ENCODE peak calls at places on chromosomes 2 and 18, in eight cellular contexts. One of them, this sample, is unnamed. For H3K4me1 and H3K36me3, the result is how much of the 10 kb centered on the place peaks cover.

GRCh38 chr18:62614499-62614898 is 91.7 kb downstream of the ZCCHC2 start:
- DNase-seq in spleen: no peak
- DNase-seq in mammary epithelial cell: no peak
- DNase-seq in aorta: no peak
- DNase-seq in CD4-positive, CD25-positive, alpha-beta regulatory T cell: no peak
- DNase-seq in K562: no peak
- DNase-seq in tibial nerve: no peak
- DNase-seq in breast epithelium: no peak
- DNase-seq in this sample: no peak

GRCh38 chr2:74201596-74201995 is 3.2 kb downstream of the MTHFD2 start:
- DNase-seq in spleen: no peak
- DNase-seq in mammary epithelial cell: no peak
- DNase-seq in aorta: no peak
- DNase-seq in CD4-positive, CD25-positive, alpha-beta regulatory T cell: no peak
- DNase-seq in K562: no peak
- DNase-seq in tibial nerve: no peak
- DNase-seq in breast epithelium: no peak
- DNase-seq in this sample: no peak

GRCh38 chr2:236286866-236287545 is 22.8 kb upstream of the ASB18 start:
- DNase-seq in spleen: no peak
- DNase-seq in mammary epithelial cell: peak
- DNase-seq in aorta: no peak
- DNase-seq in CD4-positive, CD25-positive, alpha-beta regulatory T cell: no peak
- DNase-seq in K562: peak
- DNase-seq in tibial nerve: no peak
- DNase-seq in breast epithelium: no peak
- DNase-seq in this sample: peak

GRCh38 chr2:201777043-201777442 is 3.7 kb downstream of the ALS2 start:
- DNase-seq in spleen: no peak
- DNase-seq in mammary epithelial cell: no peak
- DNase-seq in aorta: no peak
- DNase-seq in CD4-positive, CD25-positive, alpha-beta regulatory T cell: no peak
- DNase-seq in K562: no peak
- DNase-seq in tibial nerve: no peak
- DNase-seq in breast epithelium: no peak
- DNase-seq in this sample: no peak

GRCh38 chr2:224293976-224294375 is 107.9 kb downstream of the FAM124B start:
- DNase-seq in spleen: no peak
- DNase-seq in mammary epithelial cell: no peak
- DNase-seq in aorta: no peak
- DNase-seq in CD4-positive, CD25-positive, alpha-beta regulatory T cell: no peak
- DNase-seq in K562: no peak
- DNase-seq in tibial nerve: no peak
- DNase-seq in breast epithelium: no peak
- DNase-seq in this sample: no peak

GRCh38 chr2:20880221-20880771 is 57.4 kb upstream of the LDAH start:
- DNase-seq in spleen: no peak
- DNase-seq in mammary epithelial cell: no peak
- DNase-seq in aorta: no peak
- DNase-seq in CD4-positive, CD25-positive, alpha-beta regulatory T cell: no peak
- DNase-seq in K562: no peak
- DNase-seq in tibial nerve: no peak
- DNase-seq in breast epithelium: no peak
- DNase-seq in this sample: no peak

GRCh38 chr18:62420513-62421209 is 95.6 kb downstream of the TNFRSF11A start:
- DNase-seq in spleen: no peak
- DNase-seq in mammary epithelial cell: peak
- DNase-seq in aorta: no peak
- DNase-seq in CD4-positive, CD25-positive, alpha-beta regulatory T cell: peak
- DNase-seq in K562: peak
- DNase-seq in tibial nerve: no peak
- DNase-seq in breast epithelium: peak
- DNase-seq in this sample: no peak

GRCh38 chr2:204655101-204655500 is 109.8 kb downstream of the PARD3B start:
- DNase-seq in spleen: no peak
- DNase-seq in mammary epithelial cell: peak
- DNase-seq in aorta: no peak
- DNase-seq in CD4-positive, CD25-positive, alpha-beta regulatory T cell: no peak
- DNase-seq in K562: no peak
- DNase-seq in tibial nerve: no peak
- DNase-seq in breast epithelium: no peak
- DNase-seq in this sample: no peak

GRCh38 chr2:222802502-222803196 is 58.2 kb upstream of the ACSL3 start:
- DNase-seq in spleen: no peak
- DNase-seq in mammary epithelial cell: no peak
- DNase-seq in aorta: no peak
- DNase-seq in CD4-positive, CD25-positive, alpha-beta regulatory T cell: no peak
- DNase-seq in K562: no peak
- DNase-seq in tibial nerve: no peak
- DNase-seq in breast epithelium: no peak
- DNase-seq in this sample: no peak

GRCh38 chr18:36809590-36810381 is 19.0 kb downstream of the TPGS2 start:
- DNase-seq in spleen: no peak
- DNase-seq in mammary epithelial cell: peak
- DNase-seq in aorta: no peak
- DNase-seq in CD4-positive, CD25-positive, alpha-beta regulatory T cell: peak
- DNase-seq in K562: peak
- DNase-seq in tibial nerve: no peak
- DNase-seq in breast epithelium: peak
- DNase-seq in this sample: no peak

GRCh38 chr2:10005461-10005860 is 37.9 kb upstream of the KLF11 start:
- DNase-seq in spleen: peak
- DNase-seq in mammary epithelial cell: no peak
- DNase-seq in aorta: no peak
- DNase-seq in CD4-positive, CD25-positive, alpha-beta regulatory T cell: no peak
- DNase-seq in K562: no peak
- DNase-seq in tibial nerve: no peak
- DNase-seq in breast epithelium: no peak
- DNase-seq in this sample: no peak

GRCh38 chr2:79938648-79939047 is 365.9 kb downstream of the LRRTM1 start:
- DNase-seq in spleen: no peak
- DNase-seq in mammary epithelial cell: no peak
- DNase-seq in aorta: no peak
- DNase-seq in CD4-positive, CD25-positive, alpha-beta regulatory T cell: no peak
- DNase-seq in K562: no peak
- DNase-seq in tibial nerve: no peak
- DNase-seq in breast epithelium: no peak
- DNase-seq in this sample: no peak

GRCh38 chr2:79935771-79936657 is 368.5 kb downstream of the LRRTM1 start:
- DNase-seq in spleen: no peak
- DNase-seq in mammary epithelial cell: peak
- DNase-seq in aorta: no peak
- DNase-seq in CD4-positive, CD25-positive, alpha-beta regulatory T cell: no peak
- DNase-seq in K562: peak
- DNase-seq in tibial nerve: no peak
- DNase-seq in breast epithelium: no peak
- DNase-seq in this sample: no peak

GRCh38 chr2:79935046-79935729 is 369.4 kb downstream of the LRRTM1 start:
- DNase-seq in spleen: no peak
- DNase-seq in mammary epithelial cell: no peak
- DNase-seq in aorta: no peak
- DNase-seq in CD4-positive, CD25-positive, alpha-beta regulatory T cell: no peak
- DNase-seq in K562: no peak
- DNase-seq in tibial nerve: no peak
- DNase-seq in breast epithelium: no peak
- DNase-seq in this sample: no peak

GRCh38 chr2:79940366-79940765 is 364.2 kb downstream of the LRRTM1 start:
- DNase-seq in spleen: no peak
- DNase-seq in mammary epithelial cell: no peak
- DNase-seq in aorta: no peak
- DNase-seq in CD4-positive, CD25-positive, alpha-beta regulatory T cell: no peak
- DNase-seq in K562: no peak
- DNase-seq in tibial nerve: no peak
- DNase-seq in breast epithelium: no peak
- DNase-seq in this sample: no peak

GRCh38 chr2:79936715-79937114 is 367.8 kb downstream of the LRRTM1 start:
- DNase-seq in spleen: no peak
- DNase-seq in mammary epithelial cell: no peak
- DNase-seq in aorta: no peak
- DNase-seq in CD4-positive, CD25-positive, alpha-beta regulatory T cell: no peak
- DNase-seq in K562: no peak
- DNase-seq in tibial nerve: no peak
- DNase-seq in breast epithelium: no peak
- DNase-seq in this sample: no peak
- H3K4me1 ChIP-seq in spleen: under half
- H3K4me1 ChIP-seq in mammary epithelial cell: under half
- H3K4me1 ChIP-seq in aorta: under half
- H3K4me1 ChIP-seq in CD4-positive, CD25-positive, alpha-beta regulatory T cell: under half
- H3K4me1 ChIP-seq in K562: under half
- H3K4me1 ChIP-seq in tibial nerve: under half
- H3K4me1 ChIP-seq in breast epithelium: under half
- H3K4me1 ChIP-seq in this sample: under half

DNA sequence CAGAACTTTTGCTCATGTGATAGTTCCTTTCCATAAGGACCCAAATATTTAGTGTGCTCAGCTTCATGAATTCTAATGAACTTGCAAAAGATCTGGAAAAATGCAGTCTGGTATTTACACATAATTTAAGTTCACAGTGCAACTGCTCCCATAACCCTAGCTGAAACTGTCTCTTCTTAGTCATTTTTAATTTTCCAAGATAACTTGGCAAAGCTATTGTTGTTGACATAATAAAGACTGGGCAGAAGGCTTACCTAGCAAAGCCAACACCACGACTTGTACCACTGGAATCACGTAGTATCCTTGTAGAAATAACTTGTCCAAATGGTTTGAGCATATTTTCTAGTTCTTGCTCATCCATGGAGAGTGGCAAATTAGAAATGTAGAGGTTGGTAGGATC is 103.0 kb upstream of the ITGB6 start:
- DNase-seq in spleen: no peak
- DNase-seq in mammary epithelial cell: no peak
- DNase-seq in aorta: no peak
- DNase-seq in CD4-positive, CD25-positive, alpha-beta regulatory T cell: no peak
- DNase-seq in K562: no peak
- DNase-seq in tibial nerve: no peak
- DNase-seq in breast epithelium: no peak
- DNase-seq in this sample: no peak
- H3K36me3 ChIP-seq in spleen: under half
- H3K36me3 ChIP-seq in mammary epithelial cell: under half
- H3K36me3 ChIP-seq in aorta: under half
- H3K36me3 ChIP-seq in CD4-positive, CD25-positive, alpha-beta regulatory T cell: under half
- H3K36me3 ChIP-seq in K562: under half
- H3K36me3 ChIP-seq in tibial nerve: under half
- H3K36me3 ChIP-seq in breast epithelium: under half
- H3K36me3 ChIP-seq in this sample: under half

GRCh38 chr2:173989886-173990744 is 24.9 kb upstream of the SP3 start:
- DNase-seq in spleen: no peak
- DNase-seq in mammary epithelial cell: no peak
- DNase-seq in aorta: no peak
- DNase-seq in CD4-positive, CD25-positive, alpha-beta regulatory T cell: no peak
- DNase-seq in K562: peak
- DNase-seq in tibial nerve: no peak
- DNase-seq in breast epithelium: no peak
- DNase-seq in this sample: no peak

GRCh38 chr2:173990970-173991819 is 26.0 kb upstream of the SP3 start:
- DNase-seq in spleen: no peak
- DNase-seq in mammary epithelial cell: peak
- DNase-seq in aorta: peak
- DNase-seq in CD4-positive, CD25-positive, alpha-beta regulatory T cell: no peak
- DNase-seq in K562: no peak
- DNase-seq in tibial nerve: peak
- DNase-seq in breast epithelium: peak
- DNase-seq in this sample: peak

GRCh38 chr2:173989160-173989885 is 24.1 kb upstream of the SP3 start:
- DNase-seq in spleen: no peak
- DNase-seq in mammary epithelial cell: no peak
- DNase-seq in aorta: no peak
- DNase-seq in CD4-positive, CD25-positive, alpha-beta regulatory T cell: no peak
- DNase-seq in K562: no peak
- DNase-seq in tibial nerve: no peak
- DNase-seq in breast epithelium: no peak
- DNase-seq in this sample: no peak

GRCh38 chr2:173996766-173997165 is 31.6 kb upstream of the SP3 start:
- DNase-seq in spleen: no peak
- DNase-seq in mammary epithelial cell: no peak
- DNase-seq in aorta: no peak
- DNase-seq in CD4-positive, CD25-positive, alpha-beta regulatory T cell: no peak
- DNase-seq in K562: no peak
- DNase-seq in tibial nerve: no peak
- DNase-seq in breast epithelium: no peak
- DNase-seq in this sample: no peak

DNA sequence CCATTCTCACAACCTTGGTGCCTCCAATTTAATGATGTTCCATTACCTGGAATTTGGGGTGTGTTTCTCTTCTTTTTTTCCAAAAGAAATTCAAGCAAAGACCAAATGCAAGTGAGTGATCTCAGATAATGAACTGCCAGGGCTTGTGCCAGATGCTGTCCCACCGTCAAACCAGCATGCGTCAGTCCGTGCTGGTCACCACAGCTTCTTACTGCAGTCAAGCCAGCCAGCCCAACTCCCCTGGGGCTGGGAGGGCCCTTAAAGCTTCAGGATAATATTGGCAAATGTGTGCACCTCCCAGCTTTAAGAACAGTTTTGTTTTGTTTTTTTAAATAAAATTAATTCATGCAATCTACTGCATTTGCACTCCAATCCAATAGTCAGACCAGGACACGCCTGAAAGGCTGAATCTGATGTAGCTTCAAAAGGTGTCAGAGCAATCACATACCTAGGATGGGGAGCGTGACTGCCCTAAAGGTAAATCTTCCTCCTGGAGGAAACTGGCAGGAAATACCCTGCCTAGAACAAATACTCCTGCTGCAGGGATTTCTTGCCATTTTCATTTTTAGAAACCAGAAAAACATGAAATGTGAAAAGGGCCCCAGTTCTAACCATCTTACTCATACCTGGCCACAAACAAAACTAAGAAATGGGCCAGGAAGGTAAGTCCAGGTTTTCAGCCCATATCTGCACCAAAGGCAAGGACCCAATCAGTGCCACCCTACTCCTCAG is 26.9 kb upstream of the SP3 start:
- DNase-seq in spleen: no peak
- DNase-seq in mammary epithelial cell: peak
- DNase-seq in aorta: peak
- DNase-seq in CD4-positive, CD25-positive, alpha-beta regulatory T cell: no peak
- DNase-seq in K562: no peak
- DNase-seq in tibial nerve: peak
- DNase-seq in breast epithelium: no peak
- DNase-seq in this sample: peak
- H3K4me3 ChIP-seq in spleen: no peak
- H3K4me3 ChIP-seq in mammary epithelial cell: no peak
- H3K4me3 ChIP-seq in aorta: no peak
- H3K4me3 ChIP-seq in CD4-positive, CD25-positive, alpha-beta regulatory T cell: no peak
- H3K4me3 ChIP-seq in K562: no peak
- H3K4me3 ChIP-seq in tibial nerve: no peak
- H3K4me3 ChIP-seq in breast epithelium: no peak
- H3K4me3 ChIP-seq in this sample: no peak

DNA sequence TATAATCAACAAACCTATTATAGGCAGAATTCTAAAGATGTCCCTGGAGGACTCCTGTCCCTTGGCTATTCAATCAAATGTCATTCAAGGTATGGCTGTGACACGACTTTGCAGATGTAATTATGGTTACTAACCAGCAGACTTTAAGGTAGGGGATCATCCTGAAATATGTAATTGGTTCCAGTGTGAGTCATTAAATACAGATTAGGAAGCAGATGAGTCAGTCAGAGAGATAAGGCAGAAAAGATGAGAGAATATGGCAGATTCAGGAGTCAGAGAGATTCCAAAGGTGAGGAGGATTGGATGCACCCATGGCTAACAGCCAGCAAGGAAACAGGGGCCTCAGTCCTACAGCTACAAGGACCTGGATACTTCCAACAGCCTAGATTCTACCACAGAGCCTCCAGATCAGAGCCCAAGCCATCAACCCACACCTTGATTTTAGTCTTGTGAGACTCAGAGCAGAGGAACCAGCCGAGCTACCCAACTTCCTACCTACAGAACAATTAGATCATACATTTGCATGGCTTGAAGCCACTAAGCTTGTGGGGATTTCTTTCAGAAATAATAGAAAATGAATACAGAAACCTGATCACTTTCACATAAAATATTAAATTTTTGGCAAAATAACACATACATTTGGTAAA is 11.2 kb upstream of the PROM2 start:
- DNase-seq in spleen: no peak
- DNase-seq in mammary epithelial cell: peak
- DNase-seq in aorta: no peak
- DNase-seq in CD4-positive, CD25-positive, alpha-beta regulatory T cell: no peak
- DNase-seq in K562: no peak
- DNase-seq in tibial nerve: no peak
- DNase-seq in breast epithelium: no peak
- DNase-seq in this sample: no peak
- H3K4me1 ChIP-seq in spleen: under half
- H3K4me1 ChIP-seq in mammary epithelial cell: under half
- H3K4me1 ChIP-seq in aorta: under half
- H3K4me1 ChIP-seq in CD4-positive, CD25-positive, alpha-beta regulatory T cell: under half
- H3K4me1 ChIP-seq in K562: under half
- H3K4me1 ChIP-seq in tibial nerve: under half
- H3K4me1 ChIP-seq in breast epithelium: under half
- H3K4me1 ChIP-seq in this sample: under half

This sample was measured in right atrium auricular region.